ENCODE peak calls at places on chromosomes 13 and 19, in four cellular contexts. One of them, this sample, is unnamed.

GRCh38 chr19:58248886-58249285 is 20.2 kb downstream of the ZNF544 start:
- DNase-seq in CD4-positive, alpha-beta T cell: no peak
- DNase-seq in bronchial epithelial cell: no peak
- DNase-seq in pancreas: no peak
- DNase-seq in this sample: no peak

GRCh38 chr13:41827507-41828213 is 133.2 kb downstream of the VWA8 start:
- DNase-seq in CD4-positive, alpha-beta T cell: no peak
- DNase-seq in pancreas: no peak
- DNase-seq in bronchial epithelial cell: peak
- DNase-seq in this sample: peak

GRCh38 chr19:51489113-51489512 is 10.8 kb downstream of the CEACAM18 start:
- DNase-seq in CD4-positive, alpha-beta T cell: no peak
- DNase-seq in pancreas: no peak
- DNase-seq in bronchial epithelial cell: no peak
- DNase-seq in this sample: no peak

GRCh38 chr19:34485831-34486230 is 4.3 kb downstream of the WTIP start:
- DNase-seq in bronchial epithelial cell: no peak
- DNase-seq in pancreas: no peak
- DNase-seq in CD4-positive, alpha-beta T cell: no peak
- DNase-seq in this sample: no peak

GRCh38 chr19:2381151-2381822 is 21.2 kb downstream of the TMPRSS9 start:
- DNase-seq in bronchial epithelial cell: no peak
- DNase-seq in pancreas: no peak
- DNase-seq in CD4-positive, alpha-beta T cell: no peak
- DNase-seq in this sample: no peak

GRCh38 chr13:70457474-70457873 is 349.2 kb upstream of the KLHL1 start:
- DNase-seq in bronchial epithelial cell: peak
- DNase-seq in CD4-positive, alpha-beta T cell: no peak
- DNase-seq in pancreas: no peak
- DNase-seq in this sample: no peak

GRCh38 chr13:60134376-60134775 is 29.4 kb downstream of the DIAPH3 start:
- DNase-seq in bronchial epithelial cell: no peak
- DNase-seq in pancreas: no peak
- DNase-seq in CD4-positive, alpha-beta T cell: no peak
- DNase-seq in this sample: peak

GRCh38 chr13:49287995-49288394 is 40.3 kb downstream of the CDADC1 start:
- DNase-seq in CD4-positive, alpha-beta T cell: no peak
- DNase-seq in bronchial epithelial cell: no peak
- DNase-seq in pancreas: no peak
- DNase-seq in this sample: no peak

GRCh38 chr19:12733369-12733896 is 1.1 kb downstream of the TRIR start:
- DNase-seq in CD4-positive, alpha-beta T cell: no peak
- DNase-seq in bronchial epithelial cell: peak
- DNase-seq in pancreas: no peak
- DNase-seq in this sample: peak
- TF ChIP-seq CTCF in CD4-positive, alpha-beta T cell: no peak
- TF ChIP-seq CTCF in bronchial epithelial cell: peak
- TF ChIP-seq CTCF in pancreas: no peak
- TF ChIP-seq CTCF in this sample: peak

GRCh38 chr19:13959962-13960862 is 7.9 kb downstream of the DCAF15 start:
- DNase-seq in bronchial epithelial cell: no peak
- DNase-seq in CD4-positive, alpha-beta T cell: no peak
- DNase-seq in pancreas: no peak
- DNase-seq in this sample: no peak
- TF ChIP-seq CTCF in bronchial epithelial cell: peak
- TF ChIP-seq CTCF in CD4-positive, alpha-beta T cell: peak
- TF ChIP-seq CTCF in pancreas: no peak
- TF ChIP-seq CTCF in this sample: peak

GRCh38 chr19:4360641-4361151 is 17.3 kb downstream of the MPND start:
- DNase-seq in pancreas: no peak
- DNase-seq in bronchial epithelial cell: no peak
- DNase-seq in CD4-positive, alpha-beta T cell: no peak
- DNase-seq in this sample: no peak

GRCh38 chr19:4361152-4362037 is 18.0 kb downstream of the MPND start:
- DNase-seq in bronchial epithelial cell: no peak
- DNase-seq in pancreas: no peak
- DNase-seq in CD4-positive, alpha-beta T cell: no peak
- DNase-seq in this sample: no peak

GRCh38 chr19:4363571-4364304 is 20.4 kb downstream of the MPND start:
- DNase-seq in CD4-positive, alpha-beta T cell: no peak
- DNase-seq in pancreas: no peak
- DNase-seq in bronchial epithelial cell: no peak
- DNase-seq in this sample: no peak

GRCh38 chr19:4362038-4362828 is 18.9 kb downstream of the MPND start:
- DNase-seq in pancreas: no peak
- DNase-seq in bronchial epithelial cell: no peak
- DNase-seq in CD4-positive, alpha-beta T cell: no peak
- DNase-seq in this sample: no peak

GRCh38 chr19:4362871-4363545 is 19.6 kb downstream of the MPND start:
- DNase-seq in bronchial epithelial cell: no peak
- DNase-seq in CD4-positive, alpha-beta T cell: no peak
- DNase-seq in pancreas: no peak
- DNase-seq in this sample: no peak
- TF ChIP-seq CTCF in bronchial epithelial cell: peak
- TF ChIP-seq CTCF in CD4-positive, alpha-beta T cell: no peak
- TF ChIP-seq CTCF in pancreas: no peak
- TF ChIP-seq CTCF in this sample: peak

GRCh38 chr19:15156391-15156790 is 44.4 kb downstream of the NOTCH3 start:
- DNase-seq in bronchial epithelial cell: no peak
- DNase-seq in CD4-positive, alpha-beta T cell: no peak
- DNase-seq in pancreas: no peak
- DNase-seq in this sample: no peak

GRCh38 chr19:15159251-15159650 is 41.5 kb downstream of the NOTCH3 start:
- DNase-seq in pancreas: no peak
- DNase-seq in CD4-positive, alpha-beta T cell: no peak
- DNase-seq in bronchial epithelial cell: no peak
- DNase-seq in this sample: no peak

GRCh38 chr19:15166700-15167099 is 34.1 kb downstream of the NOTCH3 start:
- DNase-seq in bronchial epithelial cell: no peak
- DNase-seq in pancreas: no peak
- DNase-seq in CD4-positive, alpha-beta T cell: no peak
- DNase-seq in this sample: no peak

DNA sequence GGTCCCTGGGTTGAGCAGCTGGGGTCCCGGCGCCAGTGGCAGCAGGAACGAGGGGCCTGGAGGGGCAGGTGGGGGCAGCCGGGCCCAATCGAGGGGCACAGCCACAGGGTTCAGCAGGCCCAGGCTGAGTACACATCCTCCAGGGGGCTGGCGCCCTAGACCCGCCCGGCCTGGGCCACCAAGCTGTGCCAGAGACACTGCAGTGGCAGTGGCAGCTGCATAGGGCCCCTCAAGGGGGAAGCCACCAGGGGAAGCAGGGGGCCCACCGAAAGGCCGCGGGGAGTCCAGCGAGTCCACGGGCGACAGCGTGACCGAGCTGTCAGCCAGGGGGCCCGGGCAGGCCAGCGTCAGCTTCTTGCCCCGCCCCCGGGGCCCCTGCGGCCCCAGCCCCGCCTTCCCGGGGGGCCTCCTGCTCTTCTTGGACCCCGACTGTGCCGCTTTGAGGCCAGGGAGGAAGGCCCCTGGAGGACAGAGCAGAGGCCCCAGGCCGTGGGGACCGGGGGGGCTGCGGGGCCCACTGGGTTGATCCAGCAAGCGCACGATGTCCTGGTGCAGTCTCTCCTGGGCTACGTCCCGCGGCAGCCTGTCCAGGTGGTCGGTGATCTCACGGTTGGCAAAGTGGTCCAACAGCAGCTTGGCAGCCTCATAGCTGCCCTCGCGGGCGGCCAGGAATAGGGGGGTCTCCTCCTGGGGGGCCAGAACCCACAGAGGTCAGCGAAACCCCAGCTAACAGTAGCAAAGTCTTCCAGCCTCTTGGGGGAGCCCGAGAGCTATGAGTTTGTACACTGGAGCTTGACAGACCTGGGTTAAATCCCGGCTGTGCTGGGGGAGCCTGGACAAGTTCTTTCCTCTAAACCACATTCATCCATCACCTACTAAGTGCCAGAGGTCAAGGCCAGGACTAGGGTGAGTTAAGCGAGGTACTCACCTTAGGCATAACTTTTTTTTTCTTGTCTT is 39.5 kb downstream of the NOTCH3 start:
- DNase-seq in pancreas: no peak
- DNase-seq in bronchial epithelial cell: no peak
- DNase-seq in CD4-positive, alpha-beta T cell: no peak
- DNase-seq in this sample: no peak
- TF ChIP-seq CTCF in pancreas: no peak
- TF ChIP-seq CTCF in bronchial epithelial cell: peak
- TF ChIP-seq CTCF in CD4-positive, alpha-beta T cell: no peak
- TF ChIP-seq CTCF in this sample: peak

DNA sequence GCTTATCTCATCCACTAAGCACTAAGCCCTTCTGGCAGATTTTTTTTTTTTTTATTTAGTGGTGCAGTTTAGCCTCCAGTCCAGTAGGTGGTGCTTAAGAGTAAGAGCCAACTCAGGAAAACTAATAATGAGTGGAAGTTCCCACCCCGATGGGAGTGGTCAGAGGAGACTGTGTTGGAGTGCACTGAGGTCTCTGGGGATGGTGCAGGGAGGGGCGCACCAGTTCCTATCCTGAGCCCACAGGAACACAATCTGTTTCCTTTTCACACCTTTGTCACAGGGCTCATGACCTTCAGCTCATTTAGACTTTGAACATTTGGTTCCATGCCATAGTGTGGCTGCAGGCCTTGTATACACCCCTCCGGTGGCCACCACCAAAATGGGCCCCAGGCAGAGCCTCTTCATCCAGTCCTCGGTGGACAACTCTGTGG is 367.4 kb downstream of the SPRY2 start:
- DNase-seq in pancreas: no peak
- DNase-seq in CD4-positive, alpha-beta T cell: no peak
- DNase-seq in bronchial epithelial cell: no peak
- DNase-seq in this sample: no peak
- TF ChIP-seq CTCF in pancreas: no peak
- TF ChIP-seq CTCF in CD4-positive, alpha-beta T cell: no peak
- TF ChIP-seq CTCF in bronchial epithelial cell: peak
- TF ChIP-seq CTCF in this sample: peak

DNA sequence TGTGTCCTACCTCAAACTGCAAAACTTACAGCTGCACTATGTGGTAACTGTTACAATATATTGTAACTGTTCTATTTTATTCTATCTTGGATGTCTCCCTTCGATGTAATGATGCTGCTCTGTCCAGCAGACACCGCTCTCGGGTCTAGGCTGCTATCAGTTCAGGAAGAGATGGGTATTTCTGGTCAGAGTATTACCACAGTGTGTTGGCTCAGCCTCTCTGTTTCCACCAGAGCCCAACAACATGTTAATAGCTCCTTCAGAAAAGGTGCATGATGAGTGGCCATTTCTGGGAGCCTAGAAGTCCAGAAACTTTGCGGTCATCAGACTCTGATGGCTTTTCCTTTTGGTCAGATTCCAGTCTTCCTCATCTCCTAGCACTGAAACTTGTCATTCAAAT is 35.9 kb upstream of the IGFL1 start:
- DNase-seq in pancreas: no peak
- DNase-seq in CD4-positive, alpha-beta T cell: no peak
- DNase-seq in bronchial epithelial cell: no peak
- DNase-seq in this sample: no peak
- TF ChIP-seq CTCF in pancreas: no peak
- TF ChIP-seq CTCF in CD4-positive, alpha-beta T cell: no peak
- TF ChIP-seq CTCF in bronchial epithelial cell: no peak
- TF ChIP-seq CTCF in this sample: no peak